ENCODE peak calls at places on chromosomes 2 and 18, in eight cellular contexts. N is effector memory CD8-positive, alpha-beta T cell; B is NCI-H774; R is endothelial cell; I is SK-N-SH; E is activated CD4-positive, CD25-positive, alpha-beta regulatory T cell; G is B cell; L is non-pigmented ciliary epithelial cell. P is an unnamed sample.

GRCh38 chr18:46449033-46449432 is 208.0 kb downstream of the LOXHD1 start:
- DNase-seq in B (no peak), R (no peak), L (no peak), E (no peak), I (no peak), N (no peak), G (no peak), P (no peak)

GRCh38 chr2:24886640-24887324 is 33.3 kb downstream of the ADCY3 start:
- DNase-seq in G (peak; percentile 66), E (no peak), I (no peak), R (no peak), N (no peak), L (no peak), B (no peak), P (no peak)

GRCh38 chr2:230909841-230910545 is 15.0 kb downstream of the GPR55 start:
- DNase-seq in R (no peak), B (no peak), L (no peak), G (no peak), I (no peak), N (no peak), E (no peak), P (no peak)

GRCh38 chr2:42770288-42771131 is 6.6 kb upstream of the OXER1 start:
- DNase-seq in G (no peak), E (no peak), I (peak; percentile 92), N (no peak), L (peak; percentile 13), R (peak; percentile 59), B (no peak), P (peak; percentile 45)

GRCh38 chr18:79523738-79524180 is 128.0 kb downstream of the NFATC1 start:
- DNase-seq in E (no peak), L (no peak), N (peak; percentile 49), G (peak; percentile 83), R (peak; percentile 0), B (no peak), I (no peak), P (no peak)

GRCh38 chr2:23940262-23940975 is at the start of gene UBXN2A:
- DNase-seq in N (peak; percentile 78), E (peak; percentile 56), B (peak; percentile 80), G (peak; percentile 93), I (peak; percentile 97), L (no peak), R (peak; percentile 84), P (peak; percentile 90)

GRCh38 chr18:3814840-3815239 is 364.9 kb downstream of the TGIF1 start:
- DNase-seq in L (peak; percentile 43), B (no peak), I (no peak), R (no peak), E (no peak), N (no peak), G (no peak), P (no peak)

GRCh38 chr18:74183110-74183509 is 34.8 kb downstream of the TIMM21 start:
- DNase-seq in B (peak; percentile 22), G (no peak), R (no peak), I (no peak), N (no peak), E (no peak), L (no peak), P (no peak)

GRCh38 chr2:56624181-56624580 is 440.4 kb downstream of the CCDC85A start:
- DNase-seq in R (no peak), E (no peak), N (no peak), L (no peak), B (no peak), I (no peak), G (no peak), P (no peak)

GRCh38 chr2:200092235-200092634 is 136.9 kb downstream of the MAIP1 start:
- DNase-seq in I (no peak), L (no peak), N (no peak), B (no peak), E (no peak), G (no peak), R (no peak), P (no peak)

GRCh38 chr2:205800804-205801203 is 118.5 kb downstream of the NRP2 start:
- DNase-seq in E (no peak), G (no peak), I (no peak), B (no peak), L (peak; percentile 58), R (no peak), N (no peak), P (no peak)

GRCh38 chr2:100945930-100946607 is 56.0 kb upstream of the RPL31 start:
- DNase-seq in R (no peak), N (no peak), L (no peak), B (no peak), I (no peak), G (no peak), E (no peak), P (no peak)

GRCh38 chr2:159904565-159905281 is 106.7 kb upstream of the CD302 start:
- DNase-seq in R (peak; percentile 56), G (peak; percentile 91), I (no peak), L (no peak), B (peak; percentile 80), E (peak; percentile 76), N (peak; percentile 77), P (no peak)

GRCh38 chr2:229945975-229946374 is 23.7 kb downstream of the FBXO36 start:
- DNase-seq in I (no peak), B (no peak), R (no peak), L (no peak), N (no peak), G (no peak), E (no peak), P (no peak)

GRCh38 chr2:221501210-221501882 is 70.8 kb downstream of the EPHA4 start:
- DNase-seq in G (no peak), R (no peak), L (no peak), N (no peak), B (no peak), E (no peak), I (no peak), P (no peak)

GRCh38 chr2:240435457-240435954 is at the start of gene GPC1:
- DNase-seq in E (no peak), G (peak; percentile 81), L (no peak), N (no peak), R (peak; percentile 51), B (peak; percentile 78), I (peak; percentile 96), P (peak; percentile 71)

GRCh38 chr2:149556452-149556851 is 31.1 kb downstream of the MMADHC start:
- DNase-seq in E (no peak), B (no peak), R (no peak), G (no peak), L (no peak), N (no peak), I (no peak), P (no peak)

GRCh38 chr2:153230977-153231376 is 247.6 kb downstream of the RPRM start:
- DNase-seq in N (no peak), I (no peak), L (no peak), B (no peak), R (no peak), E (no peak), G (no peak), P (no peak)

GRCh38 chr2:162712598-162712997 is 126.0 kb downstream of the KCNH7 start:
- DNase-seq in G (no peak), L (no peak), I (no peak), E (no peak), B (no peak), N (no peak), R (no peak), P (no peak)

GRCh38 chr2:158381978-158382377 is 74.6 kb downstream of the CCDC148 start:
- DNase-seq in R (no peak), G (no peak), L (no peak), N (no peak), E (no peak), I (no peak), B (no peak), P (no peak)

GRCh38 chr2:27752551-27753237 is 18.8 kb upstream of the MRPL33 start:
- DNase-seq in N (no peak), B (peak; percentile 72), G (no peak), L (no peak), E (no peak), R (peak; percentile 30), I (no peak), P (no peak)

GRCh38 chr2:43136011-43136799 is 90.2 kb downstream of the ZFP36L2 start:
- DNase-seq in L (no peak), E (no peak), B (no peak), I (peak; percentile 38), R (no peak), G (no peak), N (no peak), P (no peak)

GRCh38 chr2:139465789-139466188 is 685.6 kb upstream of the NXPH2 start:
- DNase-seq in L (no peak), R (no peak), B (no peak), E (no peak), N (no peak), I (no peak), G (no peak), P (no peak)

GRCh38 chr2:52881606-52882005 is 886.0 kb upstream of the CHAC2 start:
- DNase-seq in B (no peak), I (no peak), R (no peak), N (no peak), G (no peak), E (no peak), L (no peak), P (no peak)

GRCh38 chr2:64770781-64771334 is 117.1 kb upstream of the SERTAD2 start:
- DNase-seq in G (no peak), N (no peak), I (no peak), R (no peak), E (no peak), L (peak; percentile 43), B (no peak), P (no peak)

GRCh38 chr2:20523053-20523452 is 76.2 kb downstream of the RHOB start:
- DNase-seq in E (no peak), G (no peak), N (no peak), B (no peak), L (no peak), I (no peak), R (no peak), P (no peak)

GRCh38 chr2:161650116-161651015 is 26.1 kb downstream of the SLC4A10 start:
- DNase-seq in B (no peak), E (no peak), G (no peak), R (no peak), N (no peak), I (no peak), L (no peak), P (no peak)

GRCh38 chr2:112836695-112837117 is at the start of gene IL1B:
- DNase-seq in E (no peak), L (peak; percentile 77), N (no peak), R (no peak), B (no peak), G (peak; percentile 29), I (no peak), P (no peak)

GRCh38 chr18:79436556-79437275 is 41.0 kb downstream of the NFATC1 start:
- DNase-seq in L (no peak), G (no peak), B (no peak), I (no peak), R (no peak), N (no peak), E (no peak), P (no peak)

GRCh38 chr2:222302178-222303018 is 3.6 kb upstream of the PAX3 start:
- DNase-seq in L (no peak), I (no peak), G (no peak), E (no peak), R (no peak), N (no peak), B (no peak), P (no peak)

GRCh38 chr2:125455110-125455509 is 1200.8 kb upstream of the GYPC start:
- DNase-seq in E (no peak), B (no peak), N (no peak), R (no peak), I (no peak), L (no peak), G (no peak), P (no peak)

GRCh38 chr2:15892575-15892974 is 47.8 kb upstream of the MYCN start:
- DNase-seq in B (no peak), G (no peak), R (no peak), E (no peak), I (no peak), L (no peak), N (no peak), P (no peak)

GRCh38 chr2:241833938-241834852 is 24.5 kb downstream of the PDCD1 start:
- DNase-seq in N (no peak), G (no peak), E (no peak), R (no peak), I (no peak), B (no peak), L (no peak), P (no peak)